ENCODE peak calls at places on chromosomes 1 and 21, in four cellular contexts. F is right lobe of liver; A is CD4-positive, CD25-positive, alpha-beta regulatory T cell; G is EH. Z is an unnamed sample.

GRCh38 chr1:63935148-63935547 is 161.3 kb downstream of the ROR1 start:
- DNase-seq in F (no peak), A (no peak), G (peak), Z (no peak)

GRCh38 chr1:86396503-86396900 is 379 bp upstream of the ODF2L start:
- DNase-seq in F (no peak), A (no peak), G (no peak), Z (no peak)

GRCh38 chr1:229027158-229027557 is 243.8 kb upstream of the RAB4A start:
- DNase-seq in F (no peak), A (no peak), G (no peak), Z (no peak)

GRCh38 chr1:77514871-77515776 is 167.3 kb downstream of the ZZZ3 start:
- DNase-seq in F (no peak), A (no peak), G (peak), Z (no peak)

GRCh38 chr1:182066934-182067333 is 5.4 kb upstream of the ZNF648 start:
- DNase-seq in F (no peak), A (no peak), G (no peak), Z (no peak)

GRCh38 chr1:239913141-239913585 is 178.5 kb upstream of the FMN2 start:
- DNase-seq in F (peak), A (no peak), G (no peak), Z (no peak)

GRCh38 chr1:173525936-173526335 is 48.8 kb downstream of the PRDX6 start:
- DNase-seq in F (no peak), A (no peak), G (no peak), Z (no peak)

GRCh38 chr1:115811140-115811828 is 29.6 kb downstream of the NHLH2 start:
- DNase-seq in F (no peak), A (no peak), G (no peak), Z (no peak)

GRCh38 chr21:38506606-38507331 is 8.5 kb upstream of the ERG start:
- DNase-seq in F (no peak), A (no peak), G (no peak), Z (no peak)

GRCh38 chr1:108057536-108057935 is 92.6 kb upstream of the VAV3 start:
- DNase-seq in F (peak), A (no peak), G (no peak), Z (no peak)

GRCh38 chr1:244636488-244637259 is 16.3 kb upstream of the DESI2 start:
- DNase-seq in F (no peak), A (no peak), G (no peak), Z (no peak)